ENCODE peak calls at places on chromosomes 12 and 14, in four cellular contexts. G, U, B and R are unnamed samples. For H3K27me3, the result is how much of the 10 kb centered on the place peaks cover.

GRCh38 chr14:101068293-101068957 is 164.9 kb upstream of the RTL1 start:
- DNase-seq in G (no peak), B (peak), U (no peak), R (no peak)

GRCh38 chr14:61642246-61642982 is 52.9 kb upstream of the HIF1A start:
- DNase-seq in B (no peak), U (no peak), G (no peak), R (no peak)

GRCh38 chr12:113152835-113153814 is 3.6 kb downstream of the CFAP73 start:
- DNase-seq in B (peak), G (peak), U (no peak), R (no peak)

GRCh38 chr12:43362910-43363694 is 188.9 kb downstream of the ADAMTS20 start:
- DNase-seq in B (no peak), G (no peak), U (no peak), R (no peak)

GRCh38 chr12:115185529-115185928 is 501.6 kb upstream of the TBX3 start:
- DNase-seq in B (no peak), G (no peak), U (no peak), R (no peak)

GRCh38 chr12:6158263-6158662 is 33.8 kb upstream of the VWF start:
- DNase-seq in B (no peak), U (no peak), G (no peak), R (no peak)

GRCh38 chr14:38866461-38866860 is 236.6 kb downstream of the SEC23A start:
- DNase-seq in B (no peak), G (no peak), U (no peak), R (no peak)

GRCh38 chr12:121133838-121134237 is 1.2 kb downstream of the P2RX7 start:
- DNase-seq in B (no peak), U (no peak), G (no peak), R (no peak)

GRCh38 chr14:73125169-73125588 is 11.1 kb upstream of the PSEN1 start:
- DNase-seq in B (no peak), G (no peak), U (no peak), R (no peak)

GRCh38 chr12:107645630-107646333 is 39.8 kb upstream of the PWP1 start:
- DNase-seq in U (no peak), G (no peak), B (no peak), R (no peak)

GRCh38 chr12:109987615-109988014 is 8.6 kb downstream of the GIT2 start:
- DNase-seq in U (no peak), G (no peak), B (no peak), R (no peak)

GRCh38 chr12:113957627-113958026 is 8.5 kb downstream of the RBM19 start:
- DNase-seq in U (no peak), B (no peak), G (no peak), R (no peak)

GRCh38 chr12:87120440-87120839 is 864.2 kb upstream of the MGAT4C start:
- DNase-seq in U (no peak), B (no peak), G (no peak), R (no peak)

GRCh38 chr14:54696998-54697397 is 130.1 kb downstream of the SAMD4A start:
- DNase-seq in U (no peak), B (no peak), G (no peak), R (no peak)
- H3K27ac ChIP-seq in U (peak), B (no peak), G (no peak), R (no peak)

DNA sequence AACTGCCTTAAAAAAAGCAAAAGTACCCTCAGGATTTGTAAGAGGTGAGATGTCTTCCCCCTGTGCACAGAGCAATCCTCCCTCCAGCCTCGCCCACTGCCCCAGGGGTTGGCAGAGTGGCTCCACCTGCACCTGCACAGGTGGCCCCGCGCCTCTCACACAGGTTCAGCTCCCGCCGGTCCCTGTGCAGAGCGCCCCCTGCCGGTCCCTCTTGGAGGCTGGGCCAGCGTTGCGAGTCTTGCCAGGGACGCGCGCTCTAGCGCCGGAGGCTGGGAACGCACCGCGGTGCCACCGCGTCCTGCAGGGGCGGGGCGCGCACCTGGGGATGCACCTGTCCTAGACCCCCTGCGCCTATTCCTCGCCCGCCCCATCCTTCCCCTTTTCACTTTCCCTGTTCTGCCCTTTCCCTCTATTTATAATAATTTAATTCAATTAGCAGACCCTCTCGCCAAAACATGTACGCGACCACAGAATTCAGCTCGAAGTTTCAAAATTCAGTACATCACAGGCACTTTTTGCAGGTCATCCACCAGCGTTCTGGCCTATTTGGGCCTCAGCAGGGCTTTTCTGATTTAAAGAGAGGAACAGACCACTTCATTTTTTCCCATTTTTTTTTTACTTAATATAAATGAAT is 618.6 kb downstream of the AACS start:
- DNase-seq in B (peak), U (no peak), G (no peak), R (no peak)
- TF ChIP-seq CTCF in B (no peak), U (no peak), G (no peak), R (no peak)

DNA sequence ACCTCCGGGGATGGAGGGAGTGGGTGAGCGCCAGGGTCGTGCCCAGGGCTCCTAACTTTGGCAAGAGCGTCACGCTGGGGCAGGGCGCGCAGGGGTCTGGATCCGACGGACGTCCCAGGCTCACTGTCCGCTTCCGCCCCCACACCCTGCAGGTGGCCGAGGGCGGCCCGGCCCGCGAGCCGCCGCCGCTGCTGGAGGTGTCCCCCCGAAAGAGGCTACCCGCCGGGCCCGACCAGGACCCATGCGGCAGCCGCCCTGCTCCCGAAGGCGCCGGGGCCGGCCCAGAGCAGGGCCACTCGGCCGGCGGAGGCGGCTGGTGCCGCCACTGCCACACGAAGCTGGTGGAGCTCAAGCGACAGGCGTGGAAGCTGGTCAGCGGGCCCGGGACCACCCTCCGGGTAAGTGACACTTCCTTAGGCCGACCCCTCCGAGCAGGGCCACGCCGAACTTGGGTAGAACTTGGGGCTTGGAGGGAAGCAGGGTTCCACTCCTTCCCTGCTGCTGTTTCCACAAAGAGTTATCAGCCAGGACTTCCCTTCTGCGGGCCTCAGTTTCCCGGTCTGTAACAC is 588 bp downstream of the KIF26A start:
- DNase-seq in B (no peak), G (peak), U (no peak), R (no peak)
- H3K27me3 ChIP-seq in B (under half), G (under half), U (under half), R (under half)

DNA sequence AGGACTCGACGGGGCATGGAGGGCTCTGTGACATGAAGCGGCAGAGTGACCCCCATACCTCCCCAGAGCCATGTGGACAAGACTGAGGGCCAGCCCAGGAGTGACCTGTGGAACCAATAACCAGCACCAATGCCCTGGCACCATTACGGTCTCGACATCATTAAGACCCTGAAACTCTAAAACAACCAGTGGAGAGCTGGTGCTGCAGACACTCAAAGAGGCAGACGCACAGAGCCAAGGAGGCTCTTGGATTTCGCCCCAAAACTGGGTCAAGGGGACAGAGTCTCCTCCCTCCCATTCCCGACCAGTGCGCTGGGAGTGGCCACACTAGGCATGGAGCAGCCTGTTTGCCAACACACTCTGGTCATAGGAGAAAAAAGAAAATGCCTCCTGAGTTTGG is 41.6 kb upstream of the VASH1 start:
- DNase-seq in B (peak), G (no peak), U (no peak), R (no peak)
- H3K27ac ChIP-seq in B (peak), G (no peak), U (no peak), R (no peak)

GRCh38 chr14:24473211-24473610 is 30.6 kb upstream of the SDR39U1 start:
- DNase-seq in U (no peak), B (no peak), G (no peak), R (no peak)
- TF ChIP-seq CTCF in U (no peak), B (no peak), G (no peak), R (no peak)

GRCh38 chr12:52699960-52700359 is 3.4 kb downstream of the KRT77 start:
- DNase-seq in G (no peak), B (no peak), U (no peak), R (no peak)
- H3K27me3 ChIP-seq in G (under half), B (under half), U (under half), R (under half)

DNA sequence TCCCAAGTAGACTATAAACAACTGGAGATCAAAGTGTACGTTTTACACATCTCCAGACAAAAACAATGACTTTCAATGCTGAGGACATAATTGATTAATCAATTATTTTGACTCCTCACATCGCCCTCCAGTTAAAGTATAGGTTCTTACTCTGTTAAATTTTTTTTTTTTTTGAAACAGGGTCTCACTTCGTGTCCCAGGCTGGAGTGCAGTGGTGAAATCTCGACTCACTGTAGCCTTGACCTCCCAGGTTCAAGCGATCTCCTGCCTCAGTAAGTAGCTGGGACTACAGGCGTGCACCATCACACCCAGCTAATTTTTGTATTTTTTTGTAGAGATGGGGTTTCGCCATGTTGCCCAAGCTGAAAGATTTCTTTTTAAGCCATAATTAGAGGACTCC is 938 bp upstream of the CCNB1IP1 start:
- DNase-seq in G (no peak), U (no peak), B (no peak), R (no peak)
- H3K27ac ChIP-seq in G (no peak), U (peak), B (peak), R (peak)

GRCh38 chr12:68871899-68872298 is 61.1 kb downstream of the CPM start:
- DNase-seq in B (no peak), G (no peak), U (no peak), R (no peak)
- TF ChIP-seq CTCF in B (peak), G (no peak), U (no peak), R (no peak)

DNA sequence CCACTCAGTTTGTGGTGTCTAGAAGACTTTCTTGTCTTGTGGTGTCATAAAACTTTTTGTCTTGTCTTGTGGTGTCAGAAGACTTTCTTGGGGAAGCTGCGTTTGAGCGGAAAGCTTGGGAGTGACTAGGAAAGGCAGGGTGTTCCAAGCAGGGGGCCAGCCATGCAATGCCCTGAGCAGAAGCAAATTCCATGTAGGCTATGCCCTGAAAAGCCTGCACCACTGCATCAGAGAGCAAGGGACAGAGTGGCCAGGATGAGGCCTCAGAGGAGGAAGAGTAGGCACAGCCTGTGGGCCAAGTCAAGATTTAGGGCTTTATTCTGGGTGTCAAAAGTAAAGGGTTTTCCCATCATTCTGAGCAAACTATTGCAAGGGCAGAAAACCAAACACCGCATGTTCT is 14.5 kb downstream of the KRT8 start:
- DNase-seq in B (no peak), G (no peak), U (no peak), R (no peak)
- H3K27me3 ChIP-seq in B (under half), G (under half), U (under half), R (under half)

GRCh38 chr12:124679047-124679446 is 111.6 kb upstream of the NCOR2 start:
- DNase-seq in G (no peak), U (no peak), B (no peak), R (no peak)
- H3K27ac ChIP-seq in G (no peak), U (peak), B (peak), R (peak)